ENCODE peak calls at places on chromosomes 6 and 20, in five cellular contexts. A, T, W, R and C are unnamed samples.

GRCh38 chr6:36964349-36964748 is 9.8 kb downstream of the PI16 start:
- DNase-seq in A (no peak), T (no peak), W (no peak), R (no peak), C (no peak)

GRCh38 chr6:89508755-89509563 is 76.0 kb downstream of the ANKRD6 start:
- DNase-seq in A (no peak), T (no peak), W (peak; percentile 9), R (peak; percentile 58), C (no peak)

GRCh38 chr20:46808565-46808964 is 86.1 kb upstream of the EYA2 start:
- DNase-seq in A (no peak), T (no peak), W (no peak), R (no peak), C (no peak)

GRCh38 chr6:140879861-140880260 is 1252.9 kb upstream of the GJE1 start:
- DNase-seq in A (no peak), T (no peak), W (no peak), R (no peak), C (no peak)

GRCh38 chr6:16505711-16506362 is 255.4 kb downstream of the ATXN1 start:
- DNase-seq in A (peak; percentile 35), T (no peak), W (no peak), R (no peak), C (no peak)

GRCh38 chr20:11140359-11140758 is 466.6 kb upstream of the JAG1 start:
- DNase-seq in A (no peak), T (no peak), W (no peak), R (no peak), C (no peak)

GRCh38 chr6:81988871-81989270 is 236.4 kb upstream of the TENT5A start:
- DNase-seq in A (no peak), T (no peak), W (no peak), R (no peak), C (no peak)

GRCh38 chr6:129607581-129608186 is 102.3 kb downstream of the ARHGAP18 start:
- DNase-seq in A (peak; percentile 36), T (peak; percentile 31), W (no peak), R (no peak), C (no peak)

GRCh38 chr6:51480040-51480439 is 607.4 kb downstream of the PKHD1 start:
- DNase-seq in A (no peak), T (no peak), W (no peak), R (no peak), C (no peak)

GRCh38 chr6:43271103-43271815 is 26.8 kb upstream of the SLC22A7 start:
- DNase-seq in A (no peak), T (no peak), W (no peak), R (no peak), C (no peak)

GRCh38 chr6:15744824-15745402 is 82.1 kb upstream of the DTNBP1 start:
- DNase-seq in A (no peak), T (no peak), W (no peak), R (no peak), C (no peak)

GRCh38 chr20:2873010-2873746 is at the start of gene PTPRA:
- DNase-seq in A (peak; percentile 94), T (peak; percentile 91), W (peak; percentile 91), R (peak; percentile 93), C (peak; percentile 88)

GRCh38 chr6:17907467-17908229 is 79.8 kb downstream of the KIF13A start:
- DNase-seq in A (peak; percentile 93), T (no peak), W (peak; percentile 30), R (peak; percentile 63), C (no peak)

GRCh38 chr6:167778497-167779122 is 48.1 kb upstream of the AFDN start:
- DNase-seq in A (no peak), T (no peak), W (peak; percentile 48), R (peak; percentile 85), C (no peak)

GRCh38 chr20:62685781-62686555 is 22.7 kb upstream of the NTSR1 start:
- DNase-seq in A (peak; percentile 34), T (no peak), W (no peak), R (peak; percentile 50), C (peak; percentile 25)

GRCh38 chr6:14921170-14921569 is 324.7 kb upstream of the JARID2 start:
- DNase-seq in A (peak; percentile 72), T (peak; percentile 34), W (peak; percentile 13), R (peak; percentile 34), C (no peak)

GRCh38 chr6:163263196-163263595 is 151.3 kb upstream of the QKI start:
- DNase-seq in A (no peak), T (no peak), W (no peak), R (peak; percentile 57), C (no peak)

GRCh38 chr6:81708306-81708705 is 44.2 kb downstream of the TENT5A start:
- DNase-seq in A (no peak), T (no peak), W (no peak), R (no peak), C (no peak)

GRCh38 chr6:49004806-49005205 is 458.2 kb downstream of the MMUT start:
- DNase-seq in A (no peak), T (no peak), W (no peak), R (no peak), C (no peak)

GRCh38 chr6:158722176-158722729 is 72.4 kb downstream of the SYTL3 start:
- DNase-seq in A (no peak), T (no peak), W (no peak), R (no peak), C (no peak)

GRCh38 chr6:293185-294174 is 1.2 kb downstream of the DUSP22 start:
- DNase-seq in A (no peak), T (peak; percentile 53), W (peak; percentile 44), R (no peak), C (peak; percentile 20)

GRCh38 chr6:12761376-12762115 is 45.0 kb downstream of the PHACTR1 start:
- DNase-seq in A (no peak), T (no peak), W (no peak), R (no peak), C (no peak)

GRCh38 chr6:25041676-25042598 is 106.2 kb upstream of the RIPOR2 start:
- DNase-seq in A (no peak), T (no peak), W (no peak), R (no peak), C (no peak)

GRCh38 chr20:53606364-53606985 is 12.8 kb upstream of the ZNF217 start:
- DNase-seq in A (peak; percentile 63), T (peak; percentile 22), W (peak; percentile 34), R (peak; percentile 27), C (no peak)

GRCh38 chr20:53608071-53608455 is 14.4 kb upstream of the ZNF217 start:
- DNase-seq in A (no peak), T (peak; percentile 41), W (peak; percentile 8), R (peak; percentile 22), C (peak; percentile 19)

GRCh38 chr20:53609501-53610445 is 16.1 kb upstream of the ZNF217 start:
- DNase-seq in A (peak; percentile 46), T (peak; percentile 44), W (peak; percentile 5), R (peak; percentile 45), C (peak; percentile 83)

GRCh38 chr20:53611449-53611894 is 17.8 kb upstream of the ZNF217 start:
- DNase-seq in A (peak; percentile 41), T (peak; percentile 16), W (peak; percentile 3), R (peak; percentile 25), C (no peak)

GRCh38 chr20:53608456-53609413 is 15.1 kb upstream of the ZNF217 start:
- DNase-seq in A (no peak), T (peak; percentile 51), W (peak; percentile 12), R (peak; percentile 29), C (peak; percentile 38)
- H3K27ac ChIP-seq in A (peak overlapping the region; percentile 35), T (no peak overlapping the region), W (peak overlapping the region; percentile 26), R (peak overlapping the region; percentile 70), C (peak overlapping the region; percentile 67)

DNA sequence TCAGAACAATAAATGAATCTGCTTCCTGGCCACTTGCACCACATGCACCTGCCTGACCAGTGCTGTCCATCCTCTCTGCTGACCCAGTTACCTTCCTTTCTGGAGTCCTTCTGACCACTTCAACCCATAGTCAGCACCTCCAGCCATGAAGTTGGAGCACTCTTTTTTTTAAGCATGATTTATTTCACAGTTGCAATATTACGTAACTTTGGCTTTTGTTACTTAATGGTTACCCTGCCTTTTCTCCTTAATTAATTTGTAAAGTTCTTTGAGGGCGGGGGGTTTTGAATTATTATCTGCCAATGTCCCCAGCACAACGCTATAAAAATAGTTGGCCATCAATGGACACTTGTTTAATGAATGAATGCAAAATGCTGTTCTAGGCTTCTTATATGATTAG is 180.1 kb downstream of the HS3ST5 start:
- DNase-seq in A (no peak), T (no peak), W (no peak), R (no peak), C (no peak)
- H3K4me1 ChIP-seq in A (no peaks in the 10 kb centered on the region), T (no peaks in the 10 kb centered on the region), W (peaks cover 21% of the 10 kb centered on the region), R (peaks cover 29% of the 10 kb centered on the region), C (no peaks in the 10 kb centered on the region)

GRCh38 chr6:40342674-40343230 is 244.4 kb downstream of the LRFN2 start:
- DNase-seq in A (peak; percentile 6), T (no peak), W (peak; percentile 38), R (peak; percentile 20), C (no peak)

GRCh38 chr6:40343318-40343886 is 243.8 kb downstream of the LRFN2 start:
- DNase-seq in A (peak; percentile 9), T (no peak), W (no peak), R (peak; percentile 14), C (no peak)

GRCh38 chr6:40344566-40345185 is 242.5 kb downstream of the LRFN2 start:
- DNase-seq in A (peak; percentile 16), T (no peak), W (no peak), R (peak; percentile 14), C (peak; percentile 13)

GRCh38 chr6:40346241-40346640 is 240.9 kb downstream of the LRFN2 start:
- DNase-seq in A (peak; percentile 5), T (no peak), W (no peak), R (no peak), C (no peak)

DNA sequence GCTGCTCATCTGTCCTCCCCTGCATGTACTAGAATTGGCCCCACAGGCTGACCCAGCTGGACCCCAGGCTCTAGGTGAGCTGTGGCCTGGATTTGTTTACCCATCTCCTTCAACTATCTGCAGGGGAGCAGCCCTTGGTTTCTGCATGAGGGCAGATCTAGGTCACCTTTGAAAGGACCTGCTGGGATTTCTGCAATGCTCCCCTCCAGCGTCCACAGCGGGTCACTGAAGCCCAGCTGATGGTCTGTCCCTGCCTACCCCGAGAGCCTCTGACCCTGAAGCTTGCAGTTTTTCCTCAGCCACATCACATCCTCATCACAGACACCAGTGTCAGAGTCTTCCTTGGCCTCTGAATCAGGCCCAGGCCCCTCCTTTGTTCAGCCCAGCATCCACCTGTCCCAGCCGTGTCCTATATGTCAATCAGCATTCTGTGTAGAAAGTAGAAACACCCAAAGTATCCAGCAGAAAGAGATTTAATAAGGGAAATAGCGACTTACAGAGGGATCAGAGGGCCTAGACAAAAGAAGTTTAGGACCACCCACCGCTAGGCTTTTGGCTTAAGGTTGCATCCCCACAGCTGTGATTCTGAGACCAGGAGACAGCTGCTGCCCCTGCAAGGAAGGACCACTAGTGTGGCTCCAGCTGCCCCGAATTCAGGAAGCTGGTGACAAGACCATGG is 243.1 kb downstream of the LRFN2 start:
- DNase-seq in A (peak; percentile 16), T (no peak), W (no peak), R (peak; percentile 20), C (no peak)
- H3K27ac ChIP-seq in A (no peak overlapping the region), T (no peak overlapping the region), W (no peak overlapping the region), R (no peak overlapping the region), C (no peak overlapping the region)

GRCh38 chr6:87210979-87211378 is 55.6 kb downstream of the ZNF292 start:
- DNase-seq in A (no peak), T (no peak), W (no peak), R (no peak), C (no peak)

GRCh38 chr6:87214831-87215230 is 59.5 kb downstream of the ZNF292 start:
- DNase-seq in A (no peak), T (no peak), W (no peak), R (no peak), C (no peak)

GRCh38 chr6:87212596-87212995 is 57.2 kb downstream of the ZNF292 start:
- DNase-seq in A (no peak), T (no peak), W (no peak), R (no peak), C (no peak)

GRCh38 chr6:87209812-87210211 is 54.4 kb downstream of the ZNF292 start:
- DNase-seq in A (no peak), T (no peak), W (no peak), R (no peak), C (no peak)

GRCh38 chr6:87213364-87213763 is 58.0 kb downstream of the ZNF292 start:
- DNase-seq in A (no peak), T (no peak), W (peak; percentile 36), R (no peak), C (no peak)
- H3K4me1 ChIP-seq in A (no peaks in the 10 kb centered on the region), T (peaks cover 7% of the 10 kb centered on the region), W (peaks cover 8% of the 10 kb centered on the region), R (peaks cover 66% of the 10 kb centered on the region), C (peaks cover 4% of the 10 kb centered on the region)